ENCODE peak calls at places on chromosomes 12 and 14, in four cellular contexts. C is CD8-positive, alpha-beta T cell; Z is BE2C; J is transverse colon. I is an unnamed sample. For H3K4me1, the result is how much of the 10 kb centered on the place peaks cover.

GRCh38 chr14:46306267-46306666 is 345.3 kb downstream of the RPL10L start:
- DNase-seq in C (no peak), Z (no peak), J (no peak), I (no peak)

GRCh38 chr14:92663049-92663448 is 85.4 kb downstream of the LGMN start:
- DNase-seq in C (no peak), Z (no peak), J (no peak), I (no peak)

GRCh38 chr12:104469066-104469465 is 12.3 kb downstream of the CHST11 start:
- DNase-seq in C (no peak), Z (no peak), J (no peak), I (no peak)

GRCh38 chr12:100698518-100698917 is 96.1 kb upstream of the ANO4 start:
- DNase-seq in C (no peak), Z (no peak), J (no peak), I (no peak)

GRCh38 chr14:54713364-54713763 is 146.4 kb downstream of the SAMD4A start:
- DNase-seq in C (no peak), Z (no peak), J (no peak), I (no peak)

GRCh38 chr12:54356951-54357356 is 7.3 kb downstream of the GPR84 start:
- DNase-seq in C (no peak), Z (no peak), J (no peak), I (no peak)

GRCh38 chr14:30874120-30874998 is at the start of gene COCH:
- DNase-seq in C (peak), Z (peak), J (peak), I (peak)

GRCh38 chr12:20212036-20212435 is 156.3 kb upstream of the PDE3A start:
- DNase-seq in C (no peak), Z (no peak), J (no peak), I (peak)

GRCh38 chr12:54981796-54982195 is 2.8 kb downstream of the TESPA1 start:
- DNase-seq in C (no peak), Z (no peak), J (no peak), I (no peak)

GRCh38 chr12:105013892-105014291 is 27.8 kb downstream of the NOPCHAP1 start:
- DNase-seq in C (no peak), Z (no peak), J (no peak), I (no peak)

GRCh38 chr12:53961025-53961761 is 6.5 kb downstream of the HOXC12 start:
- DNase-seq in C (no peak), Z (no peak), J (no peak), I (no peak)

GRCh38 chr12:108798551-108799221 is 58.7 kb downstream of the SSH1 start:
- DNase-seq in C (no peak), Z (no peak), J (peak), I (no peak)

GRCh38 chr14:77181124-77181602 is 435 bp upstream of the TMEM63C start:
- DNase-seq in C (no peak), Z (no peak), J (peak), I (no peak)

GRCh38 chr14:97306785-97307246 is 509.6 kb downstream of the VRK1 start:
- DNase-seq in C (no peak), Z (no peak), J (no peak), I (no peak)

GRCh38 chr14:74964787-74965769 is 9.7 kb upstream of the PGF start:
- DNase-seq in C (no peak), Z (no peak), J (no peak), I (no peak)

GRCh38 chr14:30064454-30064853 is 136.8 kb upstream of the PRKD1 start:
- DNase-seq in C (no peak), Z (no peak), J (no peak), I (no peak)

GRCh38 chr14:68255697-68256178 is 436.2 kb downstream of the RAD51B start:
- DNase-seq in C (no peak), Z (no peak), J (no peak), I (no peak)

GRCh38 chr14:94524093-94524492 is 14.8 kb upstream of the SERPINA12 start:
- DNase-seq in C (no peak), Z (no peak), J (no peak), I (no peak)

GRCh38 chr12:4780624-4781023 is 60.4 kb downstream of the GALNT8 start:
- DNase-seq in C (no peak), Z (no peak), J (no peak), I (no peak)

GRCh38 chr12:77337327-77337726 is 272.0 kb upstream of the E2F7 start:
- DNase-seq in C (no peak), Z (no peak), J (no peak), I (no peak)

GRCh38 chr12:52469853-52470252 is 3.8 kb downstream of the KRT6C start:
- DNase-seq in C (no peak), Z (no peak), J (no peak), I (no peak)

GRCh38 chr12:105083551-105084105 is 630 bp downstream of the ALDH1L2 start:
- DNase-seq in C (no peak), Z (peak), J (peak), I (no peak)

GRCh38 chr12:65881965-65882413 is 57.7 kb downstream of the HMGA2 start:
- DNase-seq in C (no peak), Z (no peak), J (peak), I (no peak)

GRCh38 chr14:61104358-61104757 is 123.3 kb downstream of the SLC38A6 start:
- DNase-seq in C (no peak), Z (no peak), J (no peak), I (no peak)
- H3K4me3 ChIP-seq in C (no peak), Z (no peak), J (no peak), I (no peak)

DNA sequence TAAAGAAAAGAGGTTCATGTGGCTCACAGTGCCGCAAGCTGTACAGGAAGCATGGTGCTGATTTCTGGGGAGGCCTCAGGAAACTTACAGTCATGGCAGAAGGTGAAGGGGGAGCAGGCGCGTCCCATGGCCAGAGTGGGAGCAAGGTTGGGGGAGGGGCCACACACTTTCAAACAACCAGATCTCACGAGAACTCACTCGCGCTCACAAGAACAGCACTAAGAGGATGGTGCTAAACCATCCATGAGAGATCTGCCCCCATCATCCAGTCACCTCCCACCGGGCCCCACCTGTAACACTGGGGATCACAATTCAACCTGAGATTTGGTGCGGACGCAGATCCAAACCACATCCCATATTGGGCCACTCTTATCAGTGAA is 80.5 kb downstream of the CCDC92 start:
- DNase-seq in C (no peak), Z (no peak), J (no peak), I (no peak)
- H3K4me1 ChIP-seq in C (under half), Z (under half), J (under half), I (under half)

GRCh38 chr12:116143883-116144266 is 133.6 kb downstream of the MED13L start:
- DNase-seq in C (no peak), Z (no peak), J (no peak), I (no peak)
- H3K4me3 ChIP-seq in C (no peak), Z (no peak), J (no peak), I (no peak)

DNA sequence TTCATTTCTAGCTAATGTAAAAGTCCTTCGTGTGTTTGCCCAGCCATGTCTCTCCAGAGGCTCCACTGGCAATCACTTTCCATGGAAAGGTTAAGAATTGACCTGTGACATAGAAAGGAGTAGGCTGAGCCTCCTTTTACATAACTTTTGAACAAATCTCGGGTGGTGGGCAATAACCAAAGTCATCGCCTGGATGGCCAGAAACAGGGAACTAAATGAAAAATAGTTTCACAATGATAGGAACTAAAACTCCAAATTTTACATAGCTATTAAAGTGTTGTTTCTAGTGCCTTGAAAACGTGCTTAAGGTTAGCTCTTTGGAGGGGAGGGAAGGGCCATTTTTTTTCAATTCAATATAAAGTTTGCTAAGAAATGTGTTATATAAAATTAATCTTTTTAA is 6.5 kb downstream of the BHLHE41 start:
- DNase-seq in C (no peak), Z (no peak), J (no peak), I (no peak)
- H3K4me1 ChIP-seq in C (under half), Z (under half), J (under half), I (under half)

GRCh38 chr12:6278439-6279255 is 31.8 kb upstream of the PLEKHG6 start:
- DNase-seq in C (peak), Z (peak), J (peak), I (peak)
- H3K4me3 ChIP-seq in C (peak), Z (peak), J (peak), I (no peak)

DNA sequence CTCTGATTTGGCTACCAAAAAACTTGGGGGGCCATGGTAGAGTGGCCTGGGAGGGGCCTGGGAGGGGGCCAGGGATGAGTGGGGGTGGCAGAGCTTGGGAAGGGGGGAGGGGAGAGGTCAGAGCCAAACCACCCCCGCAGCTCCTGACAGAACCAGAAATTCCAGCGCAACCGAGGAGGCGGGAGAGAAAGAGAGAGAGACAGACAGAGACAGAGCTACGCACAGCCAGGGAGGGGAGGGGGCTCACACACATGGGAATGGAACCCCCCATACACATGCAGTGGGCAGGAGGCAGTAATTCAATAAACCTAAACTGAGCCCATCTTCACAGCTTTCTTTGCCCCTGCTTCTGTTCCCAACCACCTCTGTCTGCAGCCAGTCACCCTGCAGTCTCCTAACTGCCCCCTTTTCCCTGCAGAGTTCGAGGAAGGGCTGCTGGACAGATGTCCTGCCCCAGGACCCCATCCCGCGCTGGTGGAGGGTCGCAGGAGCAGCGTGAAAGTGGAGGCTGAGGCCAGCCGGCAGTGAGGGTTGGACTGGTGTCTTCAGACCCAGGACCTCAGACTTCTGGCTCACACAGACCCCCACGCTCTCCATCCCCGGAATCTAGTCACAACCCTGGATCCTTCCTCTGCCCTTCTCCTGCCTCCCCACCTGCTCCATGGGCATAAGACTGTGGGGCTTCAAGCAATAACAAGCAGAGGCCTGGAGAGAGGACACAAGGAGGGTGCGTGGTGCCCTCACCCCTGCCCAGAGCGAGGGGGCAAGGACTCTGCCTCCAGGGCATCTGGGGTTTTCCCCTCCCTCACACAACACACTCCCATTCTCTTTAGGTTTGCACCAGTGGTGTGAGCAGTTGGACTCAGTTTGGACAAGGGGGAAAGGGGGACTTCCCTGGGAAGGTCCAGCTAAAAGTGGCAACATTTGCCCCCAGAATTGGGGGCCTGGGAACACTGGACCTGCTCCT is 5.6 kb downstream of the NAB2 start:
- DNase-seq in C (no peak), Z (no peak), J (no peak), I (no peak)
- H3K4me1 ChIP-seq in C (under half), Z (under half), J (half or more), I (under half)

I was measured in small intestine.